ENCODE peak calls at places on chromosomes 1 and 21, in four cellular contexts. J is Right ventricle myocardium superior; Z is stimulated activated CD4-positive, alpha-beta T cell treated with anti-CD3 and anti-CD28 coated beads, Interleukin-12 subunit alpha, Interleukin-12 subunit beta, amount 100 ng/mL, for 4 hours; K is ovary. R is an unnamed sample.

GRCh38 chr1:89566761-89567174 is 42.1 kb downstream of the LRRC8B start:
- DNase-seq in J (peak), Z (no peak), K (peak), R (no peak)

GRCh38 chr1:29122987-29123870 is 474 bp downstream of the TMEM200B start:
- DNase-seq in K (peak), Z (peak), J (peak), R (no peak)

GRCh38 chr1:62321438-62321837 is 2.2 kb upstream of the KANK4 start:
- DNase-seq in J (no peak), Z (no peak), K (no peak), R (no peak)

GRCh38 chr1:22319608-22320007 is 132.0 kb upstream of the ZBTB40 start:
- DNase-seq in J (no peak), K (no peak), Z (no peak), R (no peak)

GRCh38 chr1:73943270-73943669 is 254.7 kb downstream of the LRRIQ3 start:
- DNase-seq in Z (no peak), K (no peak), J (no peak), R (no peak)

GRCh38 chr1:208203127-208203847 is 40.9 kb downstream of the PLXNA2 start:
- DNase-seq in K (peak), Z (no peak), J (peak), R (no peak)

GRCh38 chr1:109240158-109241152 is 8.9 kb upstream of the CELSR2 start:
- DNase-seq in Z (no peak), K (peak), J (peak), R (peak)

GRCh38 chr1:101174722-101175121 is 62.1 kb upstream of the S1PR1 start:
- DNase-seq in J (no peak), K (no peak), Z (no peak), R (no peak)

GRCh38 chr1:245500546-245500945 is 345.8 kb downstream of the KIF26B start:
- DNase-seq in K (no peak), Z (no peak), J (no peak), R (no peak)

GRCh38 chr1:41977329-41977728 is 58.6 kb upstream of the HIVEP3 start:
- DNase-seq in K (no peak), Z (no peak), J (no peak), R (no peak)

GRCh38 chr1:38028671-38029070 is 16.1 kb downstream of the UTP11 start:
- DNase-seq in Z (no peak), K (no peak), J (no peak), R (no peak)

GRCh38 chr21:30395731-30396130 is at the start of gene KRTAP13-1:
- DNase-seq in Z (no peak), K (no peak), J (no peak), R (no peak)

GRCh38 chr1:226691257-226691656 is 47.8 kb downstream of the ITPKB start:
- DNase-seq in Z (no peak), K (no peak), J (no peak), R (no peak)

GRCh38 chr1:47627016-47627415 is 189.2 kb downstream of the FOXD2 start:
- DNase-seq in K (no peak), J (no peak), Z (no peak), R (no peak)

GRCh38 chr1:239987103-239987745 is 104.5 kb upstream of the FMN2 start:
- DNase-seq in J (no peak), K (peak), Z (no peak), R (no peak)

GRCh38 chr1:64029037-64029436 is 174.4 kb upstream of the UBE2U start:
- DNase-seq in K (no peak), J (no peak), Z (no peak), R (no peak)

GRCh38 chr1:236921610-236922009 is 82.6 kb downstream of the MT1HL1 start:
- DNase-seq in J (no peak), K (no peak), Z (no peak), R (no peak)

GRCh38 chr1:13597166-13597565 is 13.5 kb downstream of the PDPN start:
- DNase-seq in K (no peak), Z (no peak), J (no peak), R (no peak)

R was measured in GM12892.